ENCODE peak calls at places on chromosomes 11 and 22, in five cellular contexts. E is OCI-LY7, Y is A673, W is dorsolateral prefrontal cortex, J is heart right ventricle. M is an unnamed sample.

GRCh38 chr11:47248304-47248663 is 330 bp downstream of the ACP2 start:
- DNase-seq in Y (no peak), E (peak), J (no peak), W (no peak), M (no peak)

GRCh38 chr22:28899199-28899853 is 16.0 kb downstream of the ZNRF3 start:
- DNase-seq in Y (peak), W (no peak), E (peak), J (no peak), M (no peak)

GRCh38 chr11:79439430-79439892 is 1.4 kb downstream of the TENM4 start:
- DNase-seq in Y (no peak), W (no peak), E (no peak), J (no peak), M (no peak)

GRCh38 chr11:35039076-35039475 is 99.9 kb upstream of the CD44 start:
- DNase-seq in W (no peak), E (no peak), Y (no peak), J (no peak), M (no peak)

GRCh38 chr11:105458071-105458470 is 151.8 kb upstream of the GRIA4 start:
- DNase-seq in J (no peak), E (no peak), W (no peak), Y (no peak), M (no peak)

GRCh38 chr11:13338437-13339069 is 61.0 kb downstream of the BMAL1 start:
- DNase-seq in J (no peak), W (no peak), E (no peak), Y (peak), M (no peak)

GRCh38 chr11:69667619-69668604 is 7.2 kb downstream of the LTO1 start:
- DNase-seq in Y (peak), W (peak), E (no peak), J (no peak), M (no peak)

GRCh38 chr22:21451545-21452520 is 15.4 kb upstream of the TMEM191C start:
- DNase-seq in Y (no peak), W (no peak), E (no peak), J (no peak), M (no peak)

GRCh38 chr11:125982348-125982730 is 36.5 kb downstream of the VSIG10L2 start:
- DNase-seq in Y (no peak), W (no peak), J (no peak), E (no peak), M (no peak)

GRCh38 chr11:60367009-60367408 is 11.3 kb upstream of the MS4A7 start:
- DNase-seq in Y (peak), J (no peak), W (no peak), E (peak), M (no peak)

GRCh38 chr22:46367707-46368191 is 32.2 kb downstream of the TRMU start:
- DNase-seq in E (peak), J (peak), Y (peak), W (no peak), M (peak)

GRCh38 chr11:35723493-35724284 is 61.1 kb downstream of the TRIM44 start:
- DNase-seq in W (no peak), Y (peak), E (no peak), J (no peak), M (no peak)

GRCh38 chr11:78438298-78438975 is 20.8 kb upstream of the GAB2 start:
- DNase-seq in E (peak), Y (no peak), W (no peak), J (no peak), M (no peak)

GRCh38 chr11:18203723-18204122 is 31.1 kb downstream of the MRGPRX4 start:
- DNase-seq in J (no peak), W (no peak), Y (peak), E (no peak), M (no peak)

GRCh38 chr22:20803696-20804324 is 29.9 kb downstream of the SERPIND1 start:
- DNase-seq in E (peak), J (peak), W (peak), Y (peak), M (no peak)

GRCh38 chr11:73001615-73002014 is 140.5 kb downstream of the FCHSD2 start:
- DNase-seq in E (no peak), W (no peak), Y (peak), J (no peak), M (no peak)

GRCh38 chr11:1203505-1204271 is 19.2 kb upstream of the MUC5B start:
- DNase-seq in Y (no peak), E (no peak), J (peak), W (peak), M (no peak)

GRCh38 chr11:126231725-126232459 is 20.3 kb downstream of the FAM118B start:
- DNase-seq in Y (peak), E (no peak), J (no peak), W (no peak), M (no peak)

GRCh38 chr11:85752890-85753581 is 57.9 kb downstream of the SYTL2 start:
- DNase-seq in W (no peak), J (no peak), E (no peak), Y (peak), M (peak)

GRCh38 chr11:115606223-115607220 is 102.3 kb upstream of the CADM1 start:
- DNase-seq in J (peak), E (no peak), Y (no peak), W (no peak), M (no peak)

GRCh38 chr22:25232301-25232700 is 12.9 kb downstream of the CRYBB2 start:
- DNase-seq in E (no peak), J (no peak), Y (no peak), W (no peak), M (no peak)

GRCh38 chr22:31748490-31748889 is 1.4 kb downstream of the PRR14L start:
- DNase-seq in Y (no peak), E (no peak), J (no peak), W (no peak), M (no peak)

GRCh38 chr11:124894606-124895430 is 2.8 kb downstream of the ROBO4 start:
- DNase-seq in E (no peak), J (no peak), Y (no peak), W (no peak), M (peak)

DNA sequence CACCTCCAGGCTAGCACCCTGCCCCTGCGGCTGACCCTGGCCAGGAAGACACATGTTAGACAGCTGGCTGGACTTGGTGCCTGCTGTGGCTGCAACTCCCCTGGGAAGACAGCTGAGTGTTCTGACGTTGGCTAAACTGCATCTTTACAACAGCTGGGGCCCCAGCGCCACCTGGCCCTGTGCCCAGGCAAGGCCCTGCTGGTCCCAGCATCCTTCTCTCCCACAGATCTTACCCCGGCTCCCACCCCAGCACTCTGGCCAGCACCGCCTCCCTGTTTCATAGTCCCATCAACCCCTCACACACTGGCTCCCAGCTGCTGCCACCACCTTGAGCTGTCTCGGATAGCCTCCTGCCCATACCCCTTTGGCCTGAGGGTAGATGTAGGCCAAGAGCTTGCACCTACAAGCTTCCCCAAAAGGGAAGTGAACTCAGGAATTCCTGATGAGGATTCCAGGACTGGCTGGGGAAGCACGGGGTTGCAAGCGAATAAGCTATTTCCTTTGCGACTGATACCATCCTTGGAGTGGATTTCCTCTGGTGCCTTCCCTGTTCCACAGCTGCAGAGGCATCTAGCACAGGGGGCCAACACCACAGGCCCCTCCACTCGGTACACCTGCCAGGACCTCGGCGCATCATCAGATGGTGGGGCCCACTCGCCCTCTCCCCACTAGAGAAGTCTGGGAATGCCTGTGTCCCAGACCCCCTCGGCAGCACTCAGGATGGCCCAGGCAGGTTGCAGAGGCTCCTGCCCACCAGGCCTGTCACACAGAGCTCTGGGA is 28.5 kb downstream of the RSPH14 start:
- DNase-seq in E (peak), J (peak), Y (peak), W (peak), M (no peak)
- H3K27ac ChIP-seq in E (no peak), J (no peak), Y (no peak), W (peak), M (no peak)

GRCh38 chr11:63670077-63670737 is 969 bp downstream of the ATL3 start:
- DNase-seq in W (no peak), Y (peak), J (no peak), E (peak), M (no peak)

GRCh38 chr11:63666874-63667273 is 4.3 kb downstream of the ATL3 start:
- DNase-seq in Y (no peak), W (no peak), E (no peak), J (no peak), M (no peak)

GRCh38 chr11:63670738-63671321 is 346 bp downstream of the ATL3 start:
- DNase-seq in W (no peak), Y (no peak), J (peak), E (peak), M (peak)

GRCh38 chr11:63668396-63668795 is 2.8 kb downstream of the ATL3 start:
- DNase-seq in J (no peak), Y (no peak), W (no peak), E (no peak), M (no peak)

GRCh38 chr11:63667993-63668392 is 3.2 kb downstream of the ATL3 start:
- DNase-seq in W (no peak), J (no peak), Y (peak), E (no peak), M (no peak)
- H3K27ac ChIP-seq in W (no peak), J (no peak), Y (peak), E (no peak), M (peak)

GRCh38 chr11:2625183-2625582 is 74.6 kb downstream of the KCNQ1OT1 start:
- DNase-seq in E (no peak), Y (no peak), J (no peak), W (no peak), M (no peak)
- H3K27ac ChIP-seq in E (no peak), Y (no peak), J (no peak), W (no peak), M (no peak)

DNA sequence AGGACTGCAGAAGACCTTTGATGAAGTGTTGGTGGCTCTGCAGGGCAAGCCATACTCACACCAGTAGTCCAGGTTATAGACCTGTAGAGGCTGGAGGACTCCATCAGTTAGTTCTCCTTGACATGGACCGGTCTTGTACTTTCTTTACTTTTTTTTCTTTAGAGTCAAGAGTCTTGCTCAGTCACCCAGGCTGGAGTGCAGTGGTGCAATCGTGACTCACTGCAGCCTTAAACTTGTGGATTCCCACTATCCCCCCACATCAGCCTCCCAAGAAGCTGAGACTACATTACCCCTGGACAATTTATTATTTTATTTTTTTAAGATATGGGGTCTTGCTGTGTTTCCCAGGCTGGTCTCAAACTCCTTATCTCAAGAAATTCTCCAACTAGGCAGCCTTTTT is 49.6 kb upstream of the E2F8 start:
- DNase-seq in W (no peak), E (no peak), J (no peak), Y (no peak), M (no peak)
- H3K27ac ChIP-seq in W (no peak), E (no peak), J (no peak), Y (no peak), M (no peak)

GRCh38 chr11:134338654-134339053 is 6.9 kb downstream of the GLB1L2 start:
- DNase-seq in J (no peak), E (no peak), Y (no peak), W (no peak), M (no peak)
- H3K27ac ChIP-seq in J (no peak), E (no peak), Y (no peak), W (no peak), M (no peak)

GRCh38 chr11:66115638-66116410 is 45.8 kb downstream of the PACS1 start:
- DNase-seq in E (peak), Y (peak), J (no peak), W (no peak), M (no peak)
- H3K27ac ChIP-seq in E (peak), Y (peak), J (no peak), W (no peak), M (peak)

GRCh38 chr11:111526501-111526900 is 11.9 kb downstream of the HOATZ start:
- DNase-seq in W (no peak), E (no peak), J (no peak), Y (peak), M (no peak)

GRCh38 chr11:111531156-111531555 is 9.4 kb upstream of the LAYN start:
- DNase-seq in E (no peak), Y (no peak), W (no peak), J (no peak), M (no peak)

GRCh38 chr11:111530091-111530490 is 10.4 kb upstream of the LAYN start:
- DNase-seq in W (no peak), E (no peak), J (no peak), Y (no peak), M (no peak)

GRCh38 chr11:111527279-111527678 is 12.7 kb downstream of the HOATZ start:
- DNase-seq in E (no peak), W (no peak), J (no peak), Y (no peak), M (no peak)

DNA sequence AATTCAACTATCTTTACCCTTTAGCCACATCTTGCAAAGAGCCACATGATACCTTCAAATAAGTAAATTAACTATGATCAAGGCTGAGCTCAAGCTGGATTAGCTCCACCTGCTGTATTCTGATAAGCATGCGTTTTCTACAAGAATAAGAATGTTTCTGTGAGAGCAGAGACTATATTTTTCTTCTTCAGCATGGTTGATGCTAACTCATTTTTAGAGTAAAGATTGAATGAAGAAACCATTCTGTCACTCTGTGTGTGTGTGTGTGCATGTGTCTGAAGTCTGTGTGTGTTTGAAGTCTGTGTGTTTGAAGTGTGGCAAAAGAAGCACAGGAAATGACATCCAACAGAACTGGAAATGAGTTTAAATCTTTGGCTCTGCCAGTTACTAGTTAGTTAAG is 12.0 kb upstream of the LAYN start:
- DNase-seq in Y (peak), W (no peak), E (peak), J (no peak), M (no peak)
- H3K27ac ChIP-seq in Y (no peak), W (no peak), E (no peak), J (no peak), M (no peak)

GRCh38 chr22:41512421-41513194 is 31.7 kb downstream of the POLR3H start:
- DNase-seq in W (no peak), J (no peak), Y (peak), E (no peak), M (no peak)

GRCh38 chr22:41504397-41504796 is 35.5 kb downstream of the ACO2 start:
- DNase-seq in E (no peak), Y (peak), J (peak), W (no peak), M (no peak)

GRCh38 chr22:41507330-41508063 is 36.8 kb downstream of the POLR3H start:
- DNase-seq in Y (no peak), E (no peak), J (no peak), W (no peak), M (no peak)

GRCh38 chr22:41511521-41511968 is 32.7 kb downstream of the POLR3H start:
- DNase-seq in E (no peak), W (no peak), J (no peak), Y (no peak), M (no peak)

GRCh38 chr22:41508770-41509170 is 35.5 kb downstream of the POLR3H start:
- DNase-seq in Y (no peak), E (no peak), W (peak), J (peak), M (no peak)
- H3K27ac ChIP-seq in Y (no peak), E (no peak), W (peak), J (peak), M (peak)

M was measured in tibial nerve.